ENCODE peak calls at places on chromosome 22, in six cellular contexts. L is memory B cell; U is sciatic nerve; H is effector CD4-positive, alpha-beta T cell; R is brain microvascular endothelial cell; M is cardiac muscle cell. A is an unnamed sample.

GRCh38 chr22:17842386-17842785 is 68.1 kb upstream of the BID start:
- DNase-seq in L (peak; percentile 28), U (no peak), H (no peak), R (no peak), M (peak; percentile 15), A (peak; percentile 6)

GRCh38 chr22:43136255-43136654 is 6.9 kb downstream of the MCAT start:
- DNase-seq in L (no peak), U (no peak), H (peak; percentile 35), R (no peak), M (peak; percentile 57), A (no peak)

GRCh38 chr22:30728829-30729228 is 34.2 kb downstream of the OSBP2 start:
- DNase-seq in L (no peak), U (no peak), H (no peak), R (no peak), M (no peak), A (no peak)

GRCh38 chr22:46090051-46090591 is 60.2 kb upstream of the PPARA start:
- DNase-seq in L (no peak), U (peak; percentile 75), H (no peak), R (no peak), M (no peak), A (no peak)

GRCh38 chr22:45905924-45906865 is 70.8 kb downstream of the WNT7B start:
- DNase-seq in L (no peak), U (no peak), H (no peak), R (peak; percentile 49), M (peak; percentile 72), A (no peak)

GRCh38 chr22:49889071-49889470 is 29.2 kb downstream of the ALG12 start:
- DNase-seq in L (no peak), U (no peak), H (no peak), R (no peak), M (no peak), A (no peak)

GRCh38 chr22:27348634-27349033 is 452.9 kb downstream of the MN1 start:
- DNase-seq in L (no peak), U (no peak), H (no peak), R (no peak), M (peak; percentile 57), A (no peak)

GRCh38 chr22:44667829-44668189 is 34.2 kb upstream of the PRR5 start:
- DNase-seq in L (no peak), U (no peak), H (peak; percentile 58), R (no peak), M (no peak), A (peak; percentile 70)

A was measured in T-helper 9 cell.